ENCODE peak calls at places on chromosomes 11 and 22, in five cellular contexts. One of them, this sample, is unnamed.

GRCh38 chr11:92380882-92381281 is 156.3 kb downstream of the FAT3 start:
- DNase-seq in CD4-positive, CD25-positive, alpha-beta regulatory T cell: no peak
- DNase-seq in psoas muscle: no peak
- DNase-seq in RWPE1: peak
- DNase-seq in substantia nigra: no peak
- DNase-seq in this sample: no peak

GRCh38 chr22:42670921-42671709 is 21.9 kb upstream of the CYB5R3 start:
- DNase-seq in CD4-positive, CD25-positive, alpha-beta regulatory T cell: no peak
- DNase-seq in psoas muscle: no peak
- DNase-seq in RWPE1: no peak
- DNase-seq in substantia nigra: no peak
- DNase-seq in this sample: no peak

GRCh38 chr11:69093106-69093505 is 44.4 kb downstream of the TPCN2 start:
- DNase-seq in CD4-positive, CD25-positive, alpha-beta regulatory T cell: no peak
- DNase-seq in psoas muscle: no peak
- DNase-seq in RWPE1: no peak
- DNase-seq in substantia nigra: no peak
- DNase-seq in this sample: no peak

GRCh38 chr11:120125005-120125404 is 12.9 kb downstream of the TRIM29 start:
- DNase-seq in CD4-positive, CD25-positive, alpha-beta regulatory T cell: no peak
- DNase-seq in psoas muscle: no peak
- DNase-seq in RWPE1: no peak
- DNase-seq in substantia nigra: no peak
- DNase-seq in this sample: peak

GRCh38 chr11:129146196-129146595 is 45.9 kb downstream of the ARHGAP32 start:
- DNase-seq in CD4-positive, CD25-positive, alpha-beta regulatory T cell: no peak
- DNase-seq in psoas muscle: no peak
- DNase-seq in RWPE1: peak
- DNase-seq in substantia nigra: no peak
- DNase-seq in this sample: no peak

GRCh38 chr11:100810666-100811065 is 123.6 kb downstream of the ARHGAP42 start:
- DNase-seq in CD4-positive, CD25-positive, alpha-beta regulatory T cell: no peak
- DNase-seq in psoas muscle: no peak
- DNase-seq in RWPE1: no peak
- DNase-seq in substantia nigra: no peak
- DNase-seq in this sample: no peak

GRCh38 chr22:41517172-41518047 is 26.9 kb downstream of the POLR3H start:
- DNase-seq in CD4-positive, CD25-positive, alpha-beta regulatory T cell: no peak
- DNase-seq in psoas muscle: peak
- DNase-seq in RWPE1: peak
- DNase-seq in substantia nigra: peak
- DNase-seq in this sample: peak

GRCh38 chr11:47348131-47348802 is 4.2 kb downstream of the MYBPC3 start:
- DNase-seq in CD4-positive, CD25-positive, alpha-beta regulatory T cell: no peak
- DNase-seq in psoas muscle: no peak
- DNase-seq in RWPE1: no peak
- DNase-seq in substantia nigra: no peak
- DNase-seq in this sample: no peak

GRCh38 chr11:119188887-119189286 is 3.6 kb downstream of the NHERF4 start:
- DNase-seq in CD4-positive, CD25-positive, alpha-beta regulatory T cell: no peak
- DNase-seq in psoas muscle: no peak
- DNase-seq in RWPE1: no peak
- DNase-seq in substantia nigra: no peak
- DNase-seq in this sample: no peak

GRCh38 chr11:94504689-94505293 is 7.5 kb upstream of the C11orf97 start:
- DNase-seq in CD4-positive, CD25-positive, alpha-beta regulatory T cell: peak
- DNase-seq in psoas muscle: no peak
- DNase-seq in RWPE1: peak
- DNase-seq in substantia nigra: no peak
- DNase-seq in this sample: no peak

GRCh38 chr22:16563555-16564520 is 28.8 kb downstream of the CCT8L2 start:
- DNase-seq in CD4-positive, CD25-positive, alpha-beta regulatory T cell: no peak
- DNase-seq in psoas muscle: peak
- DNase-seq in RWPE1: no peak
- DNase-seq in substantia nigra: no peak
- DNase-seq in this sample: no peak
- H3K27ac ChIP-seq in CD4-positive, CD25-positive, alpha-beta regulatory T cell: no peak
- H3K27ac ChIP-seq in psoas muscle: no peak
- H3K27ac ChIP-seq in RWPE1: no peak
- H3K27ac ChIP-seq in substantia nigra: no peak
- H3K27ac ChIP-seq in this sample: no peak

GRCh38 chr22:28021998-28022660 is 103.1 kb upstream of the PITPNB start:
- DNase-seq in CD4-positive, CD25-positive, alpha-beta regulatory T cell: no peak
- DNase-seq in psoas muscle: no peak
- DNase-seq in RWPE1: no peak
- DNase-seq in substantia nigra: no peak
- DNase-seq in this sample: no peak
- H3K27ac ChIP-seq in CD4-positive, CD25-positive, alpha-beta regulatory T cell: no peak
- H3K27ac ChIP-seq in psoas muscle: no peak
- H3K27ac ChIP-seq in RWPE1: no peak
- H3K27ac ChIP-seq in substantia nigra: no peak
- H3K27ac ChIP-seq in this sample: no peak

DNA sequence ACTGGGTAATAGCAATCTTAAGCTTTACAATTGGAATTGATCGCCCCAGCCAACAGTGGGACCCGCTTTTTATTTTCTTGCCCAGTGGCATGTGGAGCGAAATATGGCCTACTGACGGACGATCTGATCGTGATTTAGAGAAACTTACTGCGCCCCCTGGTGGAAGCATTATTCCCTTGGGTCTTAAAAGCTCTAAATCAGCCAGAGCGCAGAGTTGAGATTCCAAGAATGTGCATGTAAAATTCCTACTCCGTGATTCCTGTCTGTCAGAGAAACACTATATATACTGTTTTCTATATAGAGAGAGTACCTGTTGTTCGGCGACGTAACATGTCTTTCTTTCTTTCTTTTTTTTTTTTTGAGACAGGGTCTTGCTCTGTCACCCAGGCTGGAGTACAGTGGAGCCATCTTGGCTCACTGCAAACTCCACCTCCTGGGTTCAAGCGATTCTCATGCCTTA is 3.7 kb upstream of the DPF2 start:
- DNase-seq in CD4-positive, CD25-positive, alpha-beta regulatory T cell: peak
- DNase-seq in psoas muscle: peak
- DNase-seq in RWPE1: peak
- DNase-seq in substantia nigra: peak
- DNase-seq in this sample: peak
- H3K27ac ChIP-seq in CD4-positive, CD25-positive, alpha-beta regulatory T cell: no peak
- H3K27ac ChIP-seq in psoas muscle: no peak
- H3K27ac ChIP-seq in RWPE1: peak
- H3K27ac ChIP-seq in substantia nigra: peak
- H3K27ac ChIP-seq in this sample: peak

GRCh38 chr11:123111465-123111864 is 49.5 kb upstream of the HSPA8 start:
- DNase-seq in CD4-positive, CD25-positive, alpha-beta regulatory T cell: peak
- DNase-seq in psoas muscle: no peak
- DNase-seq in RWPE1: peak
- DNase-seq in substantia nigra: no peak
- DNase-seq in this sample: no peak
- H3K27ac ChIP-seq in CD4-positive, CD25-positive, alpha-beta regulatory T cell: no peak
- H3K27ac ChIP-seq in psoas muscle: no peak
- H3K27ac ChIP-seq in RWPE1: peak
- H3K27ac ChIP-seq in substantia nigra: no peak
- H3K27ac ChIP-seq in this sample: no peak

GRCh38 chr11:134228625-134229024 is 4.2 kb downstream of the VPS26B start:
- DNase-seq in CD4-positive, CD25-positive, alpha-beta regulatory T cell: no peak
- DNase-seq in psoas muscle: no peak
- DNase-seq in RWPE1: no peak
- DNase-seq in substantia nigra: no peak
- DNase-seq in this sample: no peak
- H3K27ac ChIP-seq in CD4-positive, CD25-positive, alpha-beta regulatory T cell: no peak
- H3K27ac ChIP-seq in psoas muscle: no peak
- H3K27ac ChIP-seq in RWPE1: no peak
- H3K27ac ChIP-seq in substantia nigra: no peak
- H3K27ac ChIP-seq in this sample: no peak

GRCh38 chr11:15651033-15651432 is 536.3 kb downstream of the INSC start:
- DNase-seq in CD4-positive, CD25-positive, alpha-beta regulatory T cell: no peak
- DNase-seq in psoas muscle: peak
- DNase-seq in RWPE1: no peak
- DNase-seq in substantia nigra: no peak
- DNase-seq in this sample: no peak

GRCh38 chr11:15651782-15652181 is 537.1 kb downstream of the INSC start:
- DNase-seq in CD4-positive, CD25-positive, alpha-beta regulatory T cell: no peak
- DNase-seq in psoas muscle: no peak
- DNase-seq in RWPE1: no peak
- DNase-seq in substantia nigra: no peak
- DNase-seq in this sample: no peak

GRCh38 chr11:15654397-15654915 is 539.7 kb downstream of the INSC start:
- DNase-seq in CD4-positive, CD25-positive, alpha-beta regulatory T cell: no peak
- DNase-seq in psoas muscle: no peak
- DNase-seq in RWPE1: no peak
- DNase-seq in substantia nigra: no peak
- DNase-seq in this sample: no peak

GRCh38 chr11:15655552-15655951 is 540.8 kb downstream of the INSC start:
- DNase-seq in CD4-positive, CD25-positive, alpha-beta regulatory T cell: no peak
- DNase-seq in psoas muscle: no peak
- DNase-seq in RWPE1: no peak
- DNase-seq in substantia nigra: no peak
- DNase-seq in this sample: no peak

DNA sequence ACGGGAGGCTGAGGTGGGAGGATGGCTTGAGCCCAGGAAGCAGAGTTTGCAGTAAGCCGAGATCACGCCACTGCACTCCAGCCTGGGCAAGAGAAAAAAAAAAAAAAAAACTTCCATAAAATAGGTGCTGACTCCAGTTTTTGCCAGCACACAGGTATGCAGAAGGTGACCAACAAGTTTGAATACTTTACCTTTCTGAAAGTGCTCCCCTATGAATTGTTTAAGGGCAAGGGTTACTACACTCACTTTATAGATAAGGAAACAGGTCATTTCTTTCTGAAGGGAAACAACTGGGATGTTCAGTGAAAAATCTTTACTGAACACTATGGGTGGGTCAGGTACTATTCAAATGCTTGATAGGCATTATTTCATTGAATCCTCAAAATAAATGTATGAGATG is 538.5 kb downstream of the INSC start:
- DNase-seq in CD4-positive, CD25-positive, alpha-beta regulatory T cell: no peak
- DNase-seq in psoas muscle: no peak
- DNase-seq in RWPE1: no peak
- DNase-seq in substantia nigra: no peak
- DNase-seq in this sample: no peak
- H3K27ac ChIP-seq in CD4-positive, CD25-positive, alpha-beta regulatory T cell: no peak
- H3K27ac ChIP-seq in psoas muscle: no peak
- H3K27ac ChIP-seq in RWPE1: no peak
- H3K27ac ChIP-seq in substantia nigra: no peak
- H3K27ac ChIP-seq in this sample: no peak

GRCh38 chr11:6655020-6655789 is 404 bp downstream of the DCHS1 start:
- DNase-seq in CD4-positive, CD25-positive, alpha-beta regulatory T cell: no peak
- DNase-seq in psoas muscle: no peak
- DNase-seq in RWPE1: no peak
- DNase-seq in substantia nigra: no peak
- DNase-seq in this sample: no peak
- H3K27ac ChIP-seq in CD4-positive, CD25-positive, alpha-beta regulatory T cell: peak
- H3K27ac ChIP-seq in psoas muscle: peak
- H3K27ac ChIP-seq in RWPE1: no peak
- H3K27ac ChIP-seq in substantia nigra: peak
- H3K27ac ChIP-seq in this sample: peak